ENCODE peak calls at places on chromosomes 13 and 19, in ten cellular contexts. F is lower lobe of right lung, E is right lobe of liver, V is mucosa of descending colon, B is psoas muscle, C is nephron progenitor cell, O is tibial artery, P is WTC11, U is AG09319, L is choroid plexus epithelial cell. K is an unnamed sample.

GRCh38 chr13:112760931-112761330 is 71.1 kb downstream of the ATP11A start:
- DNase-seq in F (no peak), E (no peak), V (peak), B (no peak), C (no peak), O (no peak), P (no peak), U (no peak), L (peak), K (no peak)

GRCh38 chr13:38685974-38686571 is 804 bp upstream of the FREM2 start:
- DNase-seq in F (no peak), E (peak), V (no peak), B (no peak), C (peak), O (no peak), P (peak), U (no peak), L (peak), K (peak)

GRCh38 chr19:6044056-6044805 is 66.1 kb downstream of the RFX2 start:
- DNase-seq in F (no peak), E (no peak), V (no peak), B (no peak), C (no peak), O (no peak), P (no peak), U (no peak), L (no peak), K (no peak)

GRCh38 chr13:107324416-107325204 is 756.7 kb upstream of the ARGLU1 start:
- DNase-seq in F (no peak), E (no peak), V (no peak), B (no peak), C (no peak), O (no peak), P (no peak), U (no peak), L (peak), K (no peak)

GRCh38 chr19:743168-743687 is 7.7 kb upstream of the MISP start:
- DNase-seq in F (peak), E (no peak), V (peak), B (no peak), C (no peak), O (no peak), P (peak), U (no peak), L (peak), K (no peak)

GRCh38 chr19:54388803-54389144 is 24.0 kb upstream of the LAIR1 start:
- DNase-seq in F (no peak), E (no peak), V (no peak), B (no peak), C (no peak), O (no peak), P (no peak), U (no peak), L (no peak), K (no peak)

GRCh38 chr19:44796701-44797115 is 12.2 kb upstream of the BCAM start:
- DNase-seq in F (no peak), E (peak), V (no peak), B (no peak), C (no peak), O (no peak), P (no peak), U (no peak), L (peak), K (no peak)

GRCh38 chr13:68888832-68889231 is 1218.8 kb upstream of the ATXN8OS start:
- DNase-seq in F (no peak), E (no peak), V (no peak), B (no peak), C (no peak), O (no peak), P (no peak), U (no peak), L (no peak), K (no peak)

GRCh38 chr19:49133621-49134454 is 14.5 kb downstream of the PPFIA3 start:
- DNase-seq in F (peak), E (peak), V (peak), B (no peak), C (no peak), O (no peak), P (peak), U (no peak), L (peak), K (peak)

GRCh38 chr19:33752018-33752790 is 44.5 kb upstream of the KCTD15 start:
- DNase-seq in F (no peak), E (no peak), V (no peak), B (no peak), C (no peak), O (no peak), P (no peak), U (no peak), L (no peak), K (no peak)

GRCh38 chr13:34720618-34721017 is 221.5 kb upstream of the NBEA start:
- DNase-seq in F (no peak), E (no peak), V (no peak), B (no peak), C (no peak), O (no peak), P (no peak), U (no peak), L (no peak), K (no peak)

GRCh38 chr13:43258771-43259170 is 235.4 kb downstream of the DNAJC15 start:
- DNase-seq in F (no peak), E (no peak), V (no peak), B (no peak), C (no peak), O (no peak), P (no peak), U (no peak), L (no peak), K (peak)

GRCh38 chr19:30022659-30023058 is 80.6 kb downstream of the URI1 start:
- DNase-seq in F (no peak), E (no peak), V (no peak), B (no peak), C (no peak), O (no peak), P (no peak), U (no peak), L (no peak), K (no peak)

GRCh38 chr19:55481148-55482127 is 3.5 kb upstream of the NAT14 start:
- DNase-seq in F (no peak), E (no peak), V (peak), B (no peak), C (no peak), O (no peak), P (no peak), U (no peak), L (no peak), K (no peak)

GRCh38 chr19:2982983-2983350 is 5.6 kb downstream of the TLE6 start:
- DNase-seq in F (peak), E (peak), V (peak), B (peak), C (no peak), O (peak), P (no peak), U (peak), L (peak), K (peak)

GRCh38 chr13:100542546-100543156 is 45.9 kb downstream of the GGACT start:
- DNase-seq in F (no peak), E (no peak), V (no peak), B (no peak), C (no peak), O (no peak), P (no peak), U (peak), L (peak), K (peak)

GRCh38 chr13:51370811-51371210 is 31.3 kb downstream of the SERPINE3 start:
- DNase-seq in F (no peak), E (no peak), V (no peak), B (no peak), C (no peak), O (no peak), P (no peak), U (no peak), L (no peak), K (no peak)

GRCh38 chr13:51541809-51542258 is 42.4 kb upstream of the WDFY2 start:
- DNase-seq in F (no peak), E (no peak), V (no peak), B (no peak), C (no peak), O (no peak), P (no peak), U (no peak), L (no peak), K (no peak)

DNA sequence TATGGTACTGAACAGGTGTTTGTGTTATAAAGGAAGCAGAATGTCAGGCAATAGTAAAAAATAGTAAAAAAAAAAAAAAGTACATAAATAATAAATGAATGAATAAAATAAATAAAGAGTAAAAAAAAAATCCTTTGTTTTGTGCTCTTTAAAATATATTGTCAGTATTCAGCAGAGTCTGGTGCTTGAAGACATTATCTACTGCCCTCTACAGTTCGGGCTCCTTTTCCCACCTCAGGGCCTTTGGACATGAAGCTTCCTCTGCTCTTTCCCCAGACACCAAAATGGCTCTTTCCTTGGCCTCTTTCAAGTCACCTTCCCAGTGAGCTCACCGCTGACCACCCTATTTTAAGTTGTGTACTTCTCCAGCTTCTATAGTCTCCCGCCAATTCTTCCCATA is 137.5 kb downstream of the TNFRSF19 start:
- DNase-seq in F (no peak), E (no peak), V (no peak), B (no peak), C (no peak), O (no peak), P (no peak), U (no peak), L (peak), K (peak)
- TF ChIP-seq CTCF in F (peak), E (no peak), V (no peak), B (peak), C (no peak), O (no peak), P (no peak), U (peak), L (peak), K (peak)

GRCh38 chr19:34844254-34844653 is 71.2 kb upstream of the ZNF599 start:
- DNase-seq in F (no peak), E (no peak), V (no peak), B (no peak), C (no peak), O (no peak), P (no peak), U (no peak), L (no peak), K (no peak)

GRCh38 chr19:34837262-34837661 is 64.2 kb upstream of the ZNF599 start:
- DNase-seq in F (no peak), E (no peak), V (no peak), B (no peak), C (no peak), O (no peak), P (no peak), U (no peak), L (peak), K (no peak)

GRCh38 chr19:34838753-34839431 is 65.9 kb upstream of the ZNF599 start:
- DNase-seq in F (no peak), E (peak), V (peak), B (no peak), C (peak), O (no peak), P (peak), U (no peak), L (peak), K (no peak)

GRCh38 chr19:34838248-34838647 is 65.2 kb upstream of the ZNF599 start:
- DNase-seq in F (no peak), E (no peak), V (no peak), B (no peak), C (no peak), O (no peak), P (no peak), U (no peak), L (peak), K (no peak)

GRCh38 chr19:34841780-34842179 is 68.8 kb upstream of the ZNF599 start:
- DNase-seq in F (no peak), E (no peak), V (no peak), B (no peak), C (no peak), O (no peak), P (peak), U (no peak), L (no peak), K (no peak)
- TF ChIP-seq CTCF in F (no peak), E (no peak), V (no peak), B (no peak), C (no peak), O (no peak), P (no peak), U (no peak), L (no peak), K (no peak)

GRCh38 chr19:41541990-41542584 is 33.9 kb upstream of the CEACAM21 start:
- DNase-seq in F (peak), E (peak), V (peak), B (no peak), C (peak), O (peak), P (peak), U (no peak), L (peak), K (peak)
- TF ChIP-seq CTCF in F (peak), E (peak), V (peak), B (peak), C (peak), O (no peak), P (peak), U (peak), L (peak), K (peak)

DNA sequence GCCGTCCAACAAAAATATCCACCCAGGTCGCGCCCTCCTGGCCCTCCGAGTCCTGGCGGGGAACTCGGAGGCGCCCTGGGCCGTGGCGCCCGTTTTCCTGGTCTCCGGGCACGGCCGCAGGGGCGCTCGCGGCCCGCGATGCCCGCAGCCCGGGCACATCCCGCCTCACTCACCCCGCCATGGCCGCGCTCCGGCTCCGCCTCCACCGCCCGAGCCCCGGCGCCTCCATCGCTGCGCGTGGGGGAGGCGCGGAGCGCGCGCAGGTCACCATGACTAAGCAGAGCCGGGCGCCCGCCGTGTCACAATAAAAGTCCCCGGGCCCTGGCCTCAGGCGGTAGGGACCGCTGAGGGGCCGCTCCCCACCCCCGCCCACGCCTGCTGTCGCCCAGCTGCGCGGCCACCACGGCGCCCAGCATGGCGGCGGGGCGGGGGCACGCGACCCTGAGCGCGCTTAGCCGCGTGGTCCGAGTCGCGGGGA is 593 bp downstream of the KEAP1 start:
- DNase-seq in F (peak), E (peak), V (peak), B (peak), C (peak), O (peak), P (peak), U (peak), L (peak), K (peak)
- TF ChIP-seq CTCF in F (no peak), E (no peak), V (no peak), B (no peak), C (no peak), O (no peak), P (no peak), U (no peak), L (no peak), K (no peak)

K was measured in fibroblast of mammary gland.